ENCODE peak calls at places on chromosome 2, in six cellular contexts. T is T follicular helper cell, X is T-helper 9 cell, G is Peyer's patch, C is ovary, L is mammary epithelial cell. Q is an unnamed sample.

GRCh38 chr2:183723278-183723677 is 599.0 kb downstream of the NUP35 start:
- DNase-seq in X (no peak), C (no peak), T (no peak), G (no peak), L (no peak), Q (no peak)

GRCh38 chr2:166926657-166927056 is 38.4 kb downstream of the XIRP2 start:
- DNase-seq in G (no peak), C (no peak), T (no peak), X (no peak), L (no peak), Q (no peak)

GRCh38 chr2:71682341-71682740 is 229.0 kb downstream of the DYSF start:
- DNase-seq in G (peak; percentile 10), C (no peak), L (no peak), X (no peak), T (no peak), Q (no peak)

GRCh38 chr2:130796280-130796679 is 40.4 kb upstream of the ARHGEF4 start:
- DNase-seq in G (no peak), X (no peak), T (no peak), C (no peak), L (peak; percentile 45), Q (no peak)

GRCh38 chr2:79530443-79530842 is 17.6 kb downstream of the CTNNA2 start:
- DNase-seq in T (no peak), G (no peak), X (no peak), L (no peak), C (no peak), Q (no peak)

GRCh38 chr2:240421396-240421795 is 14.1 kb upstream of the GPC1 start:
- DNase-seq in G (peak; percentile 30), L (no peak), T (no peak), X (no peak), C (no peak), Q (no peak)

GRCh38 chr2:127605691-127606277 is 40.2 kb upstream of the GPR17 start:
- DNase-seq in X (no peak), T (no peak), L (no peak), C (no peak), G (no peak), Q (no peak)

GRCh38 chr2:237408280-237408679 is 5.7 kb downstream of the COL6A3 start:
- DNase-seq in C (peak; percentile 34), T (no peak), X (no peak), G (no peak), L (no peak), Q (no peak)

GRCh38 chr2:12261993-12262680 is 454.6 kb upstream of the TRIB2 start:
- DNase-seq in G (no peak), T (no peak), X (no peak), C (no peak), L (no peak), Q (no peak)

GRCh38 chr2:28676153-28676835 is 75.3 kb upstream of the PPP1CB start:
- DNase-seq in L (no peak), X (no peak), T (no peak), C (no peak), G (no peak), Q (no peak)

GRCh38 chr2:1588051-1588993 is 156.0 kb downstream of the PXDN start:
- DNase-seq in T (no peak), L (no peak), G (no peak), C (no peak), X (no peak), Q (no peak)

GRCh38 chr2:104052341-104052740 is 801.6 kb upstream of the POU3F3 start:
- DNase-seq in X (no peak), C (no peak), T (no peak), L (no peak), G (no peak), Q (no peak)

GRCh38 chr2:237134321-237134720 is 48.6 kb downstream of the COPS8 start:
- DNase-seq in C (no peak), L (no peak), G (no peak), T (no peak), X (no peak), Q (no peak)

GRCh38 chr2:239015769-239016675 is 168.1 kb downstream of the TWIST2 start:
- DNase-seq in X (no peak), C (peak; percentile 4), L (no peak), G (no peak), T (no peak), Q (no peak)

Q was measured in T-helper 22 cell.